ENCODE peak calls at places on chromosomes 13 and 19, in four cellular contexts. One of them, this sample, is unnamed.

GRCh38 chr19:40191836-40192646 is 815 bp downstream of the MAP3K10 start:
- DNase-seq in K562: peak
- DNase-seq in fibroblast of lung: peak
- DNase-seq in GM23338: peak
- DNase-seq in this sample: no peak

GRCh38 chr13:43229506-43229905 is 206.1 kb downstream of the DNAJC15 start:
- DNase-seq in K562: no peak
- DNase-seq in fibroblast of lung: peak
- DNase-seq in GM23338: no peak
- DNase-seq in this sample: no peak

GRCh38 chr13:51590966-51591627 is 6.8 kb downstream of the WDFY2 start:
- DNase-seq in GM23338: peak
- DNase-seq in K562: peak
- DNase-seq in fibroblast of lung: peak
- DNase-seq in this sample: peak

GRCh38 chr13:74586839-74587238 is 452.6 kb upstream of the KLF12 start:
- DNase-seq in K562: no peak
- DNase-seq in GM23338: no peak
- DNase-seq in fibroblast of lung: no peak
- DNase-seq in this sample: no peak

GRCh38 chr19:52691737-52692136 is 43.1 kb downstream of the ZNF611 start:
- DNase-seq in fibroblast of lung: no peak
- DNase-seq in K562: no peak
- DNase-seq in GM23338: no peak
- DNase-seq in this sample: no peak

GRCh38 chr13:40668335-40668734 is 1.9 kb upstream of the FOXO1 start:
- DNase-seq in fibroblast of lung: peak
- DNase-seq in GM23338: peak
- DNase-seq in K562: peak
- DNase-seq in this sample: no peak

GRCh38 chr13:51148952-51149573 is 38.0 kb upstream of the C13orf42 start:
- DNase-seq in K562: no peak
- DNase-seq in fibroblast of lung: peak
- DNase-seq in GM23338: peak
- DNase-seq in this sample: peak

GRCh38 chr13:48302920-48303330 is 626 bp upstream of the RB1 start:
- DNase-seq in K562: no peak
- DNase-seq in fibroblast of lung: no peak
- DNase-seq in GM23338: no peak
- DNase-seq in this sample: no peak

GRCh38 chr13:23505007-23505406 is 65.2 kb upstream of the TNFRSF19 start:
- DNase-seq in GM23338: no peak
- DNase-seq in K562: no peak
- DNase-seq in fibroblast of lung: peak
- DNase-seq in this sample: peak

GRCh38 chr19:53254451-53255341 is at the start of gene ZNF677:
- DNase-seq in GM23338: peak
- DNase-seq in fibroblast of lung: peak
- DNase-seq in K562: peak
- DNase-seq in this sample: peak

GRCh38 chr19:8150178-8150865 is 930 bp upstream of the FBN3 start:
- DNase-seq in K562: no peak
- DNase-seq in GM23338: no peak
- DNase-seq in fibroblast of lung: no peak
- DNase-seq in this sample: no peak

GRCh38 chr19:8575467-8575997 is 1.7 kb downstream of the MYO1F start:
- DNase-seq in GM23338: peak
- DNase-seq in K562: no peak
- DNase-seq in fibroblast of lung: peak
- DNase-seq in this sample: peak

GRCh38 chr19:40305403-40305802 is 20.3 kb upstream of the AKT2 start:
- DNase-seq in K562: peak
- DNase-seq in GM23338: peak
- DNase-seq in fibroblast of lung: peak
- DNase-seq in this sample: peak

GRCh38 chr13:97307882-97308624 is 85.9 kb downstream of the MBNL2 start:
- DNase-seq in GM23338: peak
- DNase-seq in K562: no peak
- DNase-seq in fibroblast of lung: peak
- DNase-seq in this sample: peak

GRCh38 chr19:13983213-13983889 is 22.8 kb downstream of the RFX1 start:
- DNase-seq in fibroblast of lung: no peak
- DNase-seq in K562: no peak
- DNase-seq in GM23338: no peak
- DNase-seq in this sample: no peak

GRCh38 chr19:54464624-54465266 is 1.2 kb upstream of the LENG9 start:
- DNase-seq in fibroblast of lung: peak
- DNase-seq in K562: peak
- DNase-seq in GM23338: peak
- DNase-seq in this sample: peak

GRCh38 chr13:34340534-34340933 is 522.6 kb downstream of the RFC3 start:
- DNase-seq in fibroblast of lung: peak
- DNase-seq in K562: no peak
- DNase-seq in GM23338: no peak
- DNase-seq in this sample: peak

GRCh38 chr13:40618581-40619478 is 47.6 kb downstream of the FOXO1 start:
- DNase-seq in fibroblast of lung: no peak
- DNase-seq in K562: no peak
- DNase-seq in GM23338: no peak
- DNase-seq in this sample: no peak

GRCh38 chr13:110349239-110349638 is 42.2 kb downstream of the COL4A2 start:
- DNase-seq in fibroblast of lung: no peak
- DNase-seq in K562: no peak
- DNase-seq in GM23338: no peak
- DNase-seq in this sample: no peak

GRCh38 chr13:77507931-77508776 is 27.4 kb upstream of the SCEL start:
- DNase-seq in fibroblast of lung: peak
- DNase-seq in K562: no peak
- DNase-seq in GM23338: no peak
- DNase-seq in this sample: peak

GRCh38 chr19:40671404-40671803 is 19.0 kb downstream of the NUMBL start:
- DNase-seq in K562: no peak
- DNase-seq in fibroblast of lung: no peak
- DNase-seq in GM23338: no peak
- DNase-seq in this sample: no peak

GRCh38 chr13:107117327-107118012 is 549.5 kb upstream of the ARGLU1 start:
- DNase-seq in fibroblast of lung: no peak
- DNase-seq in GM23338: no peak
- DNase-seq in K562: no peak
- DNase-seq in this sample: peak

GRCh38 chr19:7216373-7216902 is 77.8 kb downstream of the INSR start:
- DNase-seq in K562: no peak
- DNase-seq in fibroblast of lung: no peak
- DNase-seq in GM23338: no peak
- DNase-seq in this sample: no peak

GRCh38 chr19:6534451-6535093 is 3.7 kb downstream of the TNFSF9 start:
- DNase-seq in K562: no peak
- DNase-seq in GM23338: peak
- DNase-seq in fibroblast of lung: no peak
- DNase-seq in this sample: no peak

GRCh38 chr13:69324109-69324886 is 783.3 kb upstream of the ATXN8OS start:
- DNase-seq in fibroblast of lung: peak
- DNase-seq in K562: no peak
- DNase-seq in GM23338: peak
- DNase-seq in this sample: no peak

DNA sequence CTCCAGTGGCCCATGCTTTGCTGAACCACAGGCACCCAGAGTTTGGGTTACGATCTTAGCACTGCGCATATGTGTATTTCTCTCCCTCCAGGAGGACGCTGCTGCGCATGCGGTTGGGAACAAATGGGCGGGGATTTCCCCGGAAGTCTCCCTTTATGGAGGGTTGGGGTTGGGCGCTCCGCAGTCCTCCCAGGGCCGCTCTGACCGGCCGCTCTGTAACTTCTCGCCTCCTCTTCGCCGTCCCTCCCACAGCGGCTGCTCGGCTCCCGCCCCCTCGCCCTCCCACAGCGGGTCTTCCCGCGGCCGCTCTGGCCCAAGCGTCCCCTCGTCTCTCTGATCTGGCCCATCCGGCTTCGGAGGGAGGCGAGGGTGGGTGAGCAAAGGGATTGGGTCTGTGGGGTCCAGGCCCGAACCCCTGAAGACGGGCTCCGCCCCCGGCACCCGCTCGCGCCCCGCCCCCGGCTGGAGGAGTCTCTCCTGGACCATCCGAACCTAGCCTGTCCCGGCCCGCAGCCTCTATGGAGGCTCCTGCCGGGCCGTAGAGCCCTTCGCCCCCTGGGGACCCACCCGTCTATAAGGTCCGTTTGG is at the start of gene MEGF8:
- DNase-seq in K562: peak
- DNase-seq in GM23338: peak
- DNase-seq in fibroblast of lung: peak
- DNase-seq in this sample: peak
- TF ChIP-seq CTCF in K562: peak
- TF ChIP-seq CTCF in GM23338: no peak
- TF ChIP-seq CTCF in fibroblast of lung: peak
- TF ChIP-seq CTCF in this sample: no peak

GRCh38 chr19:16104722-16105121 is 7.0 kb upstream of the RAB8A start:
- DNase-seq in fibroblast of lung: peak
- DNase-seq in GM23338: no peak
- DNase-seq in K562: no peak
- DNase-seq in this sample: no peak
- H3K27ac ChIP-seq in fibroblast of lung: no peak
- H3K27ac ChIP-seq in GM23338: peak
- H3K27ac ChIP-seq in K562: no peak
- H3K27ac ChIP-seq in this sample: no peak

GRCh38 chr13:22120646-22121045 is 449.8 kb downstream of the FGF9 start:
- DNase-seq in GM23338: no peak
- DNase-seq in K562: no peak
- DNase-seq in fibroblast of lung: no peak
- DNase-seq in this sample: no peak
- TF ChIP-seq EZH2 in GM23338: no peak
- TF ChIP-seq EZH2 in K562: no peak
- TF ChIP-seq EZH2 in fibroblast of lung: no peak
- TF ChIP-seq EZH2 in this sample: no peak

GRCh38 chr19:5503598-5503997 is 48.4 kb downstream of the ZNRF4 start:
- DNase-seq in GM23338: no peak
- DNase-seq in fibroblast of lung: no peak
- DNase-seq in K562: no peak
- DNase-seq in this sample: no peak
- TF ChIP-seq CTCF in GM23338: peak
- TF ChIP-seq CTCF in fibroblast of lung: no peak
- TF ChIP-seq CTCF in K562: peak
- TF ChIP-seq CTCF in this sample: no peak

GRCh38 chr13:82597737-82598136 is 1284.5 kb downstream of the SLITRK1 start:
- DNase-seq in K562: no peak
- DNase-seq in GM23338: peak
- DNase-seq in fibroblast of lung: no peak
- DNase-seq in this sample: no peak
- H3K27ac ChIP-seq in K562: no peak
- H3K27ac ChIP-seq in GM23338: no peak
- H3K27ac ChIP-seq in fibroblast of lung: no peak
- H3K27ac ChIP-seq in this sample: no peak

DNA sequence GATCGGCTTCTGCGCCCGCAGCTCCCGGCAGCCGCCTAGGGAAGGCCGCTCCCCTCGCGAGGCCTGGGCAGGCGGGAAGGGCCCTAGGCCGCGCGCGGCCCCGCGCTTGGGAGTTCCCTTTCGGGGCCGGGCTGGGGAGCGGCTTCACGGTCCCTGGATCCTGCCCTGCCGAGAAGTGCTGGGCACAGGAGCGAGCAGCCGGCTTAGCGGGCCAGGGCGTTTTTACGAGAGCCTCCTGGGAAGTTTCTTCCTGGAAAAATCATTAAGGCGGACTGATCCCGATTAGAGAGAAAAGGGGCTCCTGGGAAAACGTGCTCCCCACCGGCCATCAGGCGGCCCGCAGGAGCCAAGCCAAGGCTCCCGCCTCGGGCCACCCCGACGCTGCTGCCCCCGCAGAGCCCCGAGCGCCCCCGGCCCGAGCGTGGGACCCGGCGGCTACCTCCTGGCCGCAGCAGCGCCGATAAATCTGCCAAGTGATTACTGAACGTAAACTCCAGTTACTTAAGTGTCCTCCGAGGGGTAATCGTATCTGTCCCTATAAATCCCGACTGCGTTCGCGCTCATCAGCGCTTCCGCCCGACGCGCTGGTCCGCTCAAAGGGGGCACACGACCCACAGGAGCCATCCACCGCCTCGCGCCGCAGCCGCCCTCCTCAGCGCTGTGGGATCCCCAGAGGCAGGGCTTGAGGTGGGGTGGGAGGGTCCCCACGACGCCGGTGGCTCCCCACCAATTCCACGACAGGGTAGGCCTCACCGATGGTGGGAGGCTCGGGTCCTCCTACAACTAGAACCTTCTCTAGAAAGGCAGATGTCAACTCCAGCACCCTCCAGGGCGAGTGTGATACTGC is 2.8 kb downstream of the ZIC5 start:
- DNase-seq in fibroblast of lung: no peak
- DNase-seq in GM23338: peak
- DNase-seq in K562: no peak
- DNase-seq in this sample: no peak
- TF ChIP-seq EZH2 in fibroblast of lung: peak
- TF ChIP-seq EZH2 in GM23338: peak
- TF ChIP-seq EZH2 in K562: no peak
- TF ChIP-seq EZH2 in this sample: no peak

GRCh38 chr19:49422407-49423277 is 599 bp downstream of the PTH2 start:
- DNase-seq in K562: peak
- DNase-seq in GM23338: peak
- DNase-seq in fibroblast of lung: peak
- DNase-seq in this sample: no peak
- TF ChIP-seq CTCF in K562: peak
- TF ChIP-seq CTCF in GM23338: peak
- TF ChIP-seq CTCF in fibroblast of lung: no peak
- TF ChIP-seq CTCF in this sample: no peak

GRCh38 chr19:1825909-1826556 is 14.0 kb upstream of the ATP8B3 start:
- DNase-seq in fibroblast of lung: peak
- DNase-seq in GM23338: peak
- DNase-seq in K562: peak
- DNase-seq in this sample: peak
- H3K27ac ChIP-seq in fibroblast of lung: no peak
- H3K27ac ChIP-seq in GM23338: no peak
- H3K27ac ChIP-seq in K562: peak
- H3K27ac ChIP-seq in this sample: no peak

This sample was measured in PC-9.